ENCODE peak calls at places on chromosomes 7 and 10, in nine cellular contexts. T, O, F, J, M, G, Q, R and U are unnamed samples.

GRCh38 chr7:94270772-94271171 is 123.9 kb upstream of the COL1A2 start:
- DNase-seq in Q (no peak), G (no peak), T (no peak), J (no peak), R (no peak), M (no peak), O (no peak), F (no peak), U (no peak)

GRCh38 chr7:14841850-14842249 is 60.7 kb downstream of the DGKB start:
- DNase-seq in T (no peak), F (no peak), G (no peak), O (no peak), Q (no peak), R (no peak), M (no peak), J (no peak), U (no peak)

GRCh38 chr7:80039255-80039884 is 95.3 kb upstream of the GNAI1 start:
- DNase-seq in Q (no peak), G (no peak), J (no peak), F (peak; percentile 9), M (no peak), T (no peak), O (no peak), R (no peak), U (no peak)

GRCh38 chr7:116678812-116679211 is 6.8 kb downstream of the MET start:
- DNase-seq in J (no peak), Q (no peak), F (no peak), R (no peak), G (no peak), O (no peak), T (no peak), M (no peak), U (no peak)

GRCh38 chr10:124221356-124222297 is 128.2 kb upstream of the CHST15 start:
- DNase-seq in M (no peak), R (no peak), J (no peak), Q (no peak), G (no peak), F (no peak), T (no peak), O (no peak), U (no peak)

GRCh38 chr10:93821051-93821772 is 63.5 kb downstream of the LGI1 start:
- DNase-seq in M (peak; percentile 28), J (no peak), T (peak; percentile 29), O (peak; percentile 27), G (no peak), Q (no peak), R (no peak), F (peak; percentile 36), U (peak; percentile 28)

GRCh38 chr10:13943735-13944398 is 357.1 kb downstream of the PRPF18 start:
- DNase-seq in F (no peak), M (no peak), G (no peak), J (no peak), T (no peak), Q (no peak), O (peak; percentile 26), R (no peak), U (no peak)

GRCh38 chr10:59206204-59206720 is 29.8 kb downstream of the PHYHIPL start:
- DNase-seq in J (no peak), T (no peak), R (no peak), Q (no peak), G (no peak), M (no peak), O (no peak), F (no peak), U (no peak)

GRCh38 chr10:118571123-118571522 is 24.3 kb downstream of the PRLHR start:
- DNase-seq in O (peak; percentile 14), F (no peak), T (no peak), J (no peak), M (no peak), Q (peak; percentile 63), G (no peak), R (no peak), U (no peak)

GRCh38 chr10:125062244-125063208 is 97.8 kb downstream of the CTBP2 start:
- DNase-seq in G (no peak), J (no peak), F (no peak), Q (no peak), M (no peak), R (no peak), O (no peak), T (no peak), U (no peak)

GRCh38 chr7:28037220-28038010 is 143.2 kb downstream of the JAZF1 start:
- DNase-seq in J (no peak), M (peak; percentile 95), G (no peak), F (peak; percentile 85), T (peak; percentile 91), Q (no peak), R (no peak), O (no peak), U (peak; percentile 75)

GRCh38 chr7:271266-272107 is 18.5 kb upstream of the FOXL3 start:
- DNase-seq in O (no peak), F (no peak), J (no peak), T (no peak), G (no peak), R (no peak), Q (no peak), M (no peak), U (no peak)

GRCh38 chr10:28711776-28712175 is 34.5 kb downstream of the BAMBI start:
- DNase-seq in G (no peak), O (no peak), T (no peak), M (no peak), R (no peak), Q (no peak), F (no peak), J (no peak), U (no peak)

GRCh38 chr7:725223-726005 is 1.1 kb upstream of the DNAAF5 start:
- DNase-seq in J (no peak), O (no peak), Q (peak; percentile 32), R (no peak), G (no peak), M (peak; percentile 65), T (no peak), F (peak; percentile 8), U (no peak)

GRCh38 chr10:43680035-43680434 is 31.4 kb upstream of the ZNF32 start:
- DNase-seq in T (no peak), J (no peak), F (no peak), M (no peak), Q (no peak), G (no peak), R (no peak), O (no peak), U (no peak)

GRCh38 chr7:125088555-125088954 is 158.9 kb upstream of the POT1 start:
- DNase-seq in R (no peak), Q (no peak), F (no peak), G (no peak), J (no peak), O (no peak), M (no peak), T (no peak), U (no peak)

GRCh38 chr7:69996132-69996531 is 397.9 kb downstream of the AUTS2 start:
- DNase-seq in M (no peak), G (no peak), T (no peak), F (no peak), R (no peak), Q (no peak), O (no peak), J (no peak), U (no peak)

GRCh38 chr7:98232799-98233198 is 19.2 kb downstream of the TECPR1 start:
- DNase-seq in T (no peak), R (no peak), G (no peak), J (no peak), M (no peak), O (no peak), Q (no peak), F (no peak), U (no peak)

GRCh38 chr7:8963722-8964121 is 530.3 kb downstream of the NXPH1 start:
- DNase-seq in O (no peak), T (no peak), Q (no peak), M (no peak), F (no peak), R (no peak), G (no peak), J (no peak), U (no peak)

GRCh38 chr10:117424171-117424570 is 48.9 kb upstream of the PDZD8 start:
- DNase-seq in J (no peak), M (no peak), O (no peak), T (no peak), Q (no peak), G (no peak), R (no peak), F (no peak), U (no peak)

GRCh38 chr7:79949778-79950177 is 184.9 kb upstream of the GNAI1 start:
- DNase-seq in T (no peak), G (no peak), J (no peak), R (no peak), M (no peak), Q (no peak), F (no peak), O (no peak), U (peak; percentile 4)

GRCh38 chr10:116215651-116216050 is 57.4 kb downstream of the GFRA1 start:
- DNase-seq in G (no peak), F (no peak), O (no peak), R (no peak), Q (no peak), M (no peak), T (no peak), J (no peak), U (peak; percentile 88)

GRCh38 chr7:25187932-25188331 is 40.4 kb downstream of the NPVF start:
- DNase-seq in Q (no peak), M (no peak), R (no peak), F (no peak), O (no peak), G (no peak), T (no peak), J (no peak), U (no peak)

GRCh38 chr7:309586-310228 is 19.7 kb downstream of the FOXL3 start:
- DNase-seq in J (no peak), R (no peak), M (no peak), F (no peak), T (no peak), Q (no peak), O (no peak), G (no peak), U (no peak)

GRCh38 chr7:121286742-121287699 is 41.8 kb upstream of the WNT16 start:
- DNase-seq in J (no peak), O (no peak), M (no peak), R (no peak), T (no peak), G (no peak), F (no peak), Q (no peak), U (peak; percentile 39)

GRCh38 chr7:105461518-105461917 is 60.6 kb downstream of the PUS7 start:
- DNase-seq in G (no peak), F (no peak), O (no peak), J (no peak), R (no peak), M (no peak), Q (no peak), T (no peak), U (no peak)

GRCh38 chr10:21517134-21517982 is 8.1 kb downstream of the SKIDA1 start:
- DNase-seq in J (no peak), T (no peak), R (no peak), Q (peak; percentile 56), F (peak; percentile 52), M (no peak), G (no peak), O (peak; percentile 86), U (no peak)

GRCh38 chr7:17043012-17043877 is 161.5 kb upstream of the AGR3 start:
- DNase-seq in G (no peak), R (no peak), F (no peak), Q (no peak), O (no peak), T (no peak), J (no peak), M (peak; percentile 35), U (no peak)

GRCh38 chr10:78514459-78514858 is 480.8 kb downstream of the RPS24 start:
- DNase-seq in Q (no peak), R (no peak), O (no peak), F (no peak), T (no peak), G (no peak), J (no peak), M (no peak), U (no peak)

GRCh38 chr10:130635528-130635927 is 499.3 kb downstream of the GLRX3 start:
- DNase-seq in G (no peak), R (no peak), F (no peak), T (no peak), M (no peak), O (no peak), Q (no peak), J (no peak), U (no peak)

GRCh38 chr10:122323941-122324675 is 50.4 kb upstream of the PLEKHA1 start:
- DNase-seq in M (no peak), J (no peak), F (no peak), O (no peak), Q (no peak), T (no peak), G (no peak), R (no peak), U (no peak)